ENCODE peak calls at places on chromosomes 16 and 17, in nine cellular contexts. One of them, this sample, is unnamed.

GRCh38 chr17:66522591-66523272 is 220.3 kb downstream of the PRKCA start:
- DNase-seq in NCI-H2081: no peak
- DNase-seq in left kidney: no peak
- DNase-seq in GM20000: no peak
- DNase-seq in psoas muscle: no peak
- DNase-seq in iPS-NIHi11: no peak
- DNase-seq in T1000: no peak
- DNase-seq in cortex of kidney: no peak
- DNase-seq in lower leg skin: no peak
- DNase-seq in this sample: no peak

GRCh38 chr16:67180166-67180565 is 3.6 kb downstream of the MATCAP1 start:
- DNase-seq in NCI-H2081: no peak
- DNase-seq in left kidney: no peak
- DNase-seq in GM20000: no peak
- DNase-seq in psoas muscle: no peak
- DNase-seq in iPS-NIHi11: no peak
- DNase-seq in T1000: no peak
- DNase-seq in cortex of kidney: no peak
- DNase-seq in lower leg skin: no peak
- DNase-seq in this sample: no peak

GRCh38 chr17:73795730-73796129 is 151.5 kb upstream of the SDK2 start:
- DNase-seq in NCI-H2081: no peak
- DNase-seq in left kidney: no peak
- DNase-seq in GM20000: no peak
- DNase-seq in psoas muscle: no peak
- DNase-seq in iPS-NIHi11: no peak
- DNase-seq in T1000: no peak
- DNase-seq in cortex of kidney: no peak
- DNase-seq in lower leg skin: no peak
- DNase-seq in this sample: no peak

GRCh38 chr17:46862949-46863348 is 11.6 kb downstream of the WNT9B start:
- DNase-seq in NCI-H2081: no peak
- DNase-seq in left kidney: no peak
- DNase-seq in GM20000: no peak
- DNase-seq in psoas muscle: no peak
- DNase-seq in iPS-NIHi11: peak
- DNase-seq in T1000: no peak
- DNase-seq in cortex of kidney: no peak
- DNase-seq in lower leg skin: no peak
- DNase-seq in this sample: no peak

GRCh38 chr17:82767041-82767754 is 15.3 kb downstream of the TBCD start:
- DNase-seq in NCI-H2081: peak
- DNase-seq in left kidney: peak
- DNase-seq in GM20000: peak
- DNase-seq in psoas muscle: peak
- DNase-seq in iPS-NIHi11: peak
- DNase-seq in T1000: no peak
- DNase-seq in cortex of kidney: no peak
- DNase-seq in lower leg skin: no peak
- DNase-seq in this sample: no peak

GRCh38 chr17:1783834-1784611 is 22.2 kb downstream of the SERPINF1 start:
- DNase-seq in NCI-H2081: no peak
- DNase-seq in left kidney: peak
- DNase-seq in GM20000: peak
- DNase-seq in psoas muscle: peak
- DNase-seq in iPS-NIHi11: peak
- DNase-seq in T1000: peak
- DNase-seq in cortex of kidney: no peak
- DNase-seq in lower leg skin: peak
- DNase-seq in this sample: peak

GRCh38 chr17:58377005-58377660 is 25.1 kb upstream of the SUPT4H1 start:
- DNase-seq in NCI-H2081: no peak
- DNase-seq in left kidney: peak
- DNase-seq in GM20000: no peak
- DNase-seq in psoas muscle: no peak
- DNase-seq in iPS-NIHi11: no peak
- DNase-seq in T1000: no peak
- DNase-seq in cortex of kidney: no peak
- DNase-seq in lower leg skin: peak
- DNase-seq in this sample: no peak

GRCh38 chr16:88533945-88534641 is 36.1 kb upstream of the ZC3H18 start:
- DNase-seq in NCI-H2081: no peak
- DNase-seq in left kidney: peak
- DNase-seq in GM20000: peak
- DNase-seq in psoas muscle: peak
- DNase-seq in iPS-NIHi11: peak
- DNase-seq in T1000: peak
- DNase-seq in cortex of kidney: no peak
- DNase-seq in lower leg skin: no peak
- DNase-seq in this sample: peak

GRCh38 chr16:30585022-30585399 is 486 bp downstream of the ZNF785 start:
- DNase-seq in NCI-H2081: no peak
- DNase-seq in left kidney: no peak
- DNase-seq in GM20000: peak
- DNase-seq in psoas muscle: no peak
- DNase-seq in iPS-NIHi11: peak
- DNase-seq in T1000: no peak
- DNase-seq in cortex of kidney: no peak
- DNase-seq in lower leg skin: no peak
- DNase-seq in this sample: no peak

GRCh38 chr17:57279432-57279831 is 23.1 kb downstream of the MSI2 start:
- DNase-seq in NCI-H2081: no peak
- DNase-seq in left kidney: no peak
- DNase-seq in GM20000: no peak
- DNase-seq in psoas muscle: no peak
- DNase-seq in iPS-NIHi11: no peak
- DNase-seq in T1000: no peak
- DNase-seq in cortex of kidney: no peak
- DNase-seq in lower leg skin: no peak
- DNase-seq in this sample: no peak